ENCODE peak calls at places on chromosomes 1 and 21, in nine cellular contexts. One of them, this sample, is unnamed.
A peak's percentile ranks its signal among the peaks of the same experiment; 100 is the strongest.

GRCh38 chr1:237043846-237044636 is 2.1 kb downstream of the RYR2 start:
- DNase-seq in K562: no peak
- DNase-seq in GM23248: no peak
- DNase-seq in CD8-positive, alpha-beta memory T cell: no peak
- DNase-seq in NB4: no peak
- DNase-seq in dorsolateral prefrontal cortex: no peak
- DNase-seq in mesendoderm: peak; percentile 74
- DNase-seq in fibroblast of villous mesenchyme: no peak
- DNase-seq in AG04450: no peak
- DNase-seq in this sample: no peak

GRCh38 chr1:57752847-57753246 is 329.0 kb upstream of the DAB1 start:
- DNase-seq in AG04450: no peak
- DNase-seq in NB4: no peak
- DNase-seq in K562: no peak
- DNase-seq in fibroblast of villous mesenchyme: no peak
- DNase-seq in CD8-positive, alpha-beta memory T cell: no peak
- DNase-seq in GM23248: no peak
- DNase-seq in mesendoderm: no peak
- DNase-seq in dorsolateral prefrontal cortex: no peak
- DNase-seq in this sample: no peak

GRCh38 chr1:7003676-7004075 is 218.4 kb downstream of the CAMTA1 start:
- DNase-seq in K562: no peak
- DNase-seq in NB4: no peak
- DNase-seq in AG04450: no peak
- DNase-seq in dorsolateral prefrontal cortex: no peak
- DNase-seq in fibroblast of villous mesenchyme: no peak
- DNase-seq in GM23248: no peak
- DNase-seq in mesendoderm: no peak
- DNase-seq in CD8-positive, alpha-beta memory T cell: no peak
- DNase-seq in this sample: no peak

GRCh38 chr1:75600781-75601180 is 10.1 kb downstream of the SLC44A5 start:
- DNase-seq in CD8-positive, alpha-beta memory T cell: no peak
- DNase-seq in dorsolateral prefrontal cortex: no peak
- DNase-seq in AG04450: no peak
- DNase-seq in fibroblast of villous mesenchyme: no peak
- DNase-seq in NB4: no peak
- DNase-seq in K562: no peak
- DNase-seq in mesendoderm: no peak
- DNase-seq in GM23248: no peak
- DNase-seq in this sample: no peak

GRCh38 chr1:13911697-13912619 is 212.0 kb downstream of the PRDM2 start:
- DNase-seq in NB4: no peak
- DNase-seq in AG04450: no peak
- DNase-seq in dorsolateral prefrontal cortex: no peak
- DNase-seq in fibroblast of villous mesenchyme: no peak
- DNase-seq in K562: no peak
- DNase-seq in CD8-positive, alpha-beta memory T cell: no peak
- DNase-seq in mesendoderm: no peak
- DNase-seq in GM23248: no peak
- DNase-seq in this sample: no peak

GRCh38 chr1:53721088-53721487 is 17.9 kb downstream of the GLIS1 start:
- DNase-seq in dorsolateral prefrontal cortex: no peak
- DNase-seq in GM23248: no peak
- DNase-seq in K562: no peak
- DNase-seq in fibroblast of villous mesenchyme: no peak
- DNase-seq in AG04450: no peak
- DNase-seq in NB4: no peak
- DNase-seq in CD8-positive, alpha-beta memory T cell: no peak
- DNase-seq in mesendoderm: no peak
- DNase-seq in this sample: no peak

GRCh38 chr21:17495680-17496079 is 17.2 kb upstream of the CXADR start:
- DNase-seq in AG04450: no peak
- DNase-seq in dorsolateral prefrontal cortex: no peak
- DNase-seq in K562: no peak
- DNase-seq in GM23248: no peak
- DNase-seq in CD8-positive, alpha-beta memory T cell: no peak
- DNase-seq in NB4: no peak
- DNase-seq in mesendoderm: no peak
- DNase-seq in fibroblast of villous mesenchyme: peak; percentile 20
- DNase-seq in this sample: no peak

GRCh38 chr1:156421062-156421938 is 52.3 kb downstream of the RHBG start:
- DNase-seq in mesendoderm: peak; percentile 97
- DNase-seq in NB4: peak; percentile 16
- DNase-seq in K562: peak; percentile 97
- DNase-seq in CD8-positive, alpha-beta memory T cell: peak; percentile 65
- DNase-seq in dorsolateral prefrontal cortex: peak; percentile 93
- DNase-seq in GM23248: peak; percentile 82
- DNase-seq in fibroblast of villous mesenchyme: peak; percentile 72
- DNase-seq in AG04450: no peak
- DNase-seq in this sample: peak; percentile 83

GRCh38 chr1:27451346-27451745 is 38.6 kb downstream of the WASF2 start:
- DNase-seq in dorsolateral prefrontal cortex: no peak
- DNase-seq in GM23248: no peak
- DNase-seq in AG04450: no peak
- DNase-seq in NB4: no peak
- DNase-seq in mesendoderm: no peak
- DNase-seq in fibroblast of villous mesenchyme: no peak
- DNase-seq in K562: no peak
- DNase-seq in CD8-positive, alpha-beta memory T cell: no peak
- DNase-seq in this sample: no peak

GRCh38 chr1:112358798-112359408 is 37.1 kb upstream of the CTTNBP2NL start:
- DNase-seq in AG04450: peak; percentile 15
- DNase-seq in GM23248: peak; percentile 78
- DNase-seq in dorsolateral prefrontal cortex: peak; percentile 67
- DNase-seq in fibroblast of villous mesenchyme: peak; percentile 59
- DNase-seq in NB4: peak; percentile 34
- DNase-seq in mesendoderm: peak; percentile 70
- DNase-seq in K562: peak; percentile 57
- DNase-seq in CD8-positive, alpha-beta memory T cell: no peak
- DNase-seq in this sample: peak; percentile 76

GRCh38 chr1:179251675-179252074 is 22.2 kb upstream of the ABL2 start:
- DNase-seq in fibroblast of villous mesenchyme: peak; percentile 76
- DNase-seq in mesendoderm: peak; percentile 49
- DNase-seq in K562: no peak
- DNase-seq in CD8-positive, alpha-beta memory T cell: no peak
- DNase-seq in dorsolateral prefrontal cortex: no peak
- DNase-seq in AG04450: no peak
- DNase-seq in NB4: peak; percentile 39
- DNase-seq in GM23248: peak; percentile 60
- DNase-seq in this sample: no peak

GRCh38 chr1:93723101-93723500 is 41.5 kb upstream of the BCAR3 start:
- DNase-seq in K562: no peak
- DNase-seq in NB4: no peak
- DNase-seq in CD8-positive, alpha-beta memory T cell: no peak
- DNase-seq in GM23248: peak; percentile 52
- DNase-seq in dorsolateral prefrontal cortex: no peak
- DNase-seq in fibroblast of villous mesenchyme: no peak
- DNase-seq in AG04450: no peak
- DNase-seq in mesendoderm: peak; percentile 71
- DNase-seq in this sample: no peak

GRCh38 chr1:44327679-44328491 is 27.2 kb downstream of the ERI3 start:
- DNase-seq in GM23248: peak; percentile 100
- DNase-seq in dorsolateral prefrontal cortex: peak; percentile 19
- DNase-seq in AG04450: peak; percentile 98
- DNase-seq in K562: peak; percentile 27
- DNase-seq in CD8-positive, alpha-beta memory T cell: no peak
- DNase-seq in fibroblast of villous mesenchyme: peak; percentile 98
- DNase-seq in NB4: peak; percentile 10
- DNase-seq in mesendoderm: peak; percentile 91
- DNase-seq in this sample: peak; percentile 58

GRCh38 chr1:36151845-36152203 is 2.5 kb upstream of the TRAPPC3 start:
- DNase-seq in dorsolateral prefrontal cortex: no peak
- DNase-seq in GM23248: peak; percentile 59
- DNase-seq in fibroblast of villous mesenchyme: no peak
- DNase-seq in mesendoderm: no peak
- DNase-seq in AG04450: no peak
- DNase-seq in CD8-positive, alpha-beta memory T cell: peak; percentile 61
- DNase-seq in NB4: peak; percentile 76
- DNase-seq in K562: no peak
- DNase-seq in this sample: peak; percentile 49

DNA sequence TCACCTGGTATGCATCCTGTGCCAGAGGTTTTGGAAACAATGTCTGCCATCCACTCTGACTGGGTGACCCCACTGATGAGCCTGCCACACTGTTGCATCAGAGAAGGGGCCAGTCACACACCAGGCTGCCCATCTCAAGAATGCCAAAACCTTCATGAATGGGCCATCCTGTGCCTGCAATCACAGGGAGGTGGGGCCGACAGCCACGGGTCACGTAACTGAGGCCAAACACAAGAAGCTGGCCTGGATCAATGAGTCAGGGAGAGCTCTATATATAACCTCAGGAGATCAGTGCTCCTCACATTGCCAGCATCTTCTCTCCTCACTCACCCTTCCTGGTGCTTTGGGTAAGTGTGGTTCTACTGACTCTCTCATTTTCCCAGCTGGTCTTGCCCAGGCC is at the start of gene LORICRIN:
- DNase-seq in dorsolateral prefrontal cortex: no peak
- DNase-seq in CD8-positive, alpha-beta memory T cell: no peak
- DNase-seq in fibroblast of villous mesenchyme: no peak
- DNase-seq in mesendoderm: no peak
- DNase-seq in GM23248: peak; percentile 4
- DNase-seq in AG04450: no peak
- DNase-seq in K562: no peak
- DNase-seq in NB4: no peak
- DNase-seq in this sample: no peak
- H3K4me3 ChIP-seq in dorsolateral prefrontal cortex: peak within 1 kb of the TSS; percentile 54
- H3K4me3 ChIP-seq in CD8-positive, alpha-beta memory T cell: no peak within 1 kb of the TSS
- H3K4me3 ChIP-seq in fibroblast of villous mesenchyme: no peak within 1 kb of the TSS
- H3K4me3 ChIP-seq in mesendoderm: no peak within 1 kb of the TSS
- H3K4me3 ChIP-seq in GM23248: no peak within 1 kb of the TSS
- H3K4me3 ChIP-seq in AG04450: no peak within 1 kb of the TSS
- H3K4me3 ChIP-seq in K562: no peak within 1 kb of the TSS
- H3K4me3 ChIP-seq in NB4: no peak within 1 kb of the TSS
- H3K4me3 ChIP-seq in this sample: no peak within 1 kb of the TSS

DNA sequence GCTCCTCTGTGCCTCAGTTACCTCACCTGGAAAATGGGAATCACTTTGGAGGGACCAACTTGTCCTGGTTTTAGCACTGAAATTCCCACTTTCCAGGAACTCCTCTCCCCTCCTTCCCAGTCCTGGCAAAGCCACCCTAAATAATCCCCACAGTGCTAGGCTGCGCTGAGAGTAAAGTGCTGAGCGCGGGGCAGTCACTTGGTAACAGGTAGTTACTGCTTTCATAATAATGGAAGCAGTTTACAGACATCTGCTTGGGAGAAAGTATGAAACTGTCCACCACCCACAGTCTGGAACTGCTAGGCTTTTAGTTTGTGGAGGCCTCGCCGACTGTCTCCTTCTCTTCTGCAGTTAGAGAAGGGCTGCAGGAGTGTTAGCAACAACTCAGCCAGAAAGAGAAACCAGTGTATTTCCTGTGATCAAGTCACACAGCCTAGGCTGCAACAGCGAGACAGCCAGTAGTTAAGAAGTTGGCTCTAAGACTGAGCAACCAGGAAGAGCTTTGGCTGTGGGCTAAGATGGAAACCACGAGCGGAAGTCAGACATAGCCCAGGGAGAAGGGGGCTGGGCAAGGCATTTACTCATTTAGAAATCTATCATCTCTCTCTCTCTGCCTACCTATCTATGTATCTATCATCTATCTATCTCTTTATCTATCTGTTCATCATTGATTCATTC is 30.8 kb upstream of the ABCG1 start:
- DNase-seq in AG04450: no peak
- DNase-seq in dorsolateral prefrontal cortex: no peak
- DNase-seq in fibroblast of villous mesenchyme: no peak
- DNase-seq in GM23248: peak; percentile 46
- DNase-seq in CD8-positive, alpha-beta memory T cell: peak; percentile 70
- DNase-seq in NB4: peak; percentile 91
- DNase-seq in K562: no peak
- DNase-seq in mesendoderm: no peak
- DNase-seq in this sample: no peak
- H3K4me3 ChIP-seq in AG04450: no peak overlapping the region
- H3K4me3 ChIP-seq in dorsolateral prefrontal cortex: no peak overlapping the region
- H3K4me3 ChIP-seq in fibroblast of villous mesenchyme: no peak overlapping the region
- H3K4me3 ChIP-seq in GM23248: no peak overlapping the region
- H3K4me3 ChIP-seq in CD8-positive, alpha-beta memory T cell: peak overlapping the region; percentile 38
- H3K4me3 ChIP-seq in NB4: peak overlapping the region; percentile 6
- H3K4me3 ChIP-seq in K562: no peak overlapping the region
- H3K4me3 ChIP-seq in mesendoderm: no peak overlapping the region
- H3K4me3 ChIP-seq in this sample: no peak overlapping the region

DNA sequence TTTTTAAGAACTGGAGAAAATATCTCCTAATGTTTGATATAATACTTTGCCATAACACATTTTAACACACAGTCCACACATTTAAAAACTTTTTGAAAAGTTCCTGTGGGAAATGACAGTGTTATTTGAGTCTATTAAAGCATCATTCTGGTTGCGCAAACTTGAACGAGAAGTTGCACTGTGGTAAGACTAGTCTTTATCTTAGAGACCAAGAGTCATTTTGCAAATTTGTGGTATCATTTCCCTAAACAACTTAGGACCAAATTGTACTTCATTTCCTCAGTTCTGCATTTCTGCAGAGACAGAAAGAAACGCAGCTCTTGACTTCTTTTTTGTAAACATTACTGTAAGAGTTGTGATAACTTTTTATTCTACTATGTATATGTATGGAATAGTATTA is at the start of gene RGS18:
- DNase-seq in K562: no peak
- DNase-seq in dorsolateral prefrontal cortex: no peak
- DNase-seq in AG04450: no peak
- DNase-seq in mesendoderm: no peak
- DNase-seq in CD8-positive, alpha-beta memory T cell: no peak
- DNase-seq in GM23248: no peak
- DNase-seq in fibroblast of villous mesenchyme: no peak
- DNase-seq in NB4: peak; percentile 95
- DNase-seq in this sample: no peak
- H3K4me3 ChIP-seq in K562: no peak within 1 kb of the TSS
- H3K4me3 ChIP-seq in dorsolateral prefrontal cortex: no peak within 1 kb of the TSS
- H3K4me3 ChIP-seq in AG04450: no peak within 1 kb of the TSS
- H3K4me3 ChIP-seq in mesendoderm: no peak within 1 kb of the TSS
- H3K4me3 ChIP-seq in CD8-positive, alpha-beta memory T cell: no peak within 1 kb of the TSS
- H3K4me3 ChIP-seq in GM23248: no peak within 1 kb of the TSS
- H3K4me3 ChIP-seq in fibroblast of villous mesenchyme: no peak within 1 kb of the TSS
- H3K4me3 ChIP-seq in NB4: peak within 1 kb of the TSS; percentile 95
- H3K4me3 ChIP-seq in this sample: no peak within 1 kb of the TSS

GRCh38 chr1:212035123-212035834 is at the start of the genes DTL and INTS7:
- DNase-seq in K562: peak; percentile 98
- DNase-seq in dorsolateral prefrontal cortex: peak; percentile 97
- DNase-seq in fibroblast of villous mesenchyme: peak; percentile 99
- DNase-seq in GM23248: peak; percentile 100
- DNase-seq in mesendoderm: peak; percentile 100
- DNase-seq in AG04450: peak; percentile 98
- DNase-seq in NB4: peak; percentile 98
- DNase-seq in CD8-positive, alpha-beta memory T cell: peak; percentile 98
- DNase-seq in this sample: peak; percentile 99

GRCh38 chr1:212034516-212035122 is 738 bp downstream of the INTS7 start:
- DNase-seq in mesendoderm: no peak
- DNase-seq in dorsolateral prefrontal cortex: no peak
- DNase-seq in fibroblast of villous mesenchyme: no peak
- DNase-seq in AG04450: no peak
- DNase-seq in GM23248: no peak
- DNase-seq in NB4: no peak
- DNase-seq in K562: no peak
- DNase-seq in CD8-positive, alpha-beta memory T cell: no peak
- DNase-seq in this sample: no peak

GRCh38 chr1:212035835-212036605 is 472 bp downstream of the DTL start:
- DNase-seq in dorsolateral prefrontal cortex: no peak
- DNase-seq in K562: no peak
- DNase-seq in fibroblast of villous mesenchyme: peak; percentile 40
- DNase-seq in NB4: no peak
- DNase-seq in GM23248: no peak
- DNase-seq in CD8-positive, alpha-beta memory T cell: no peak
- DNase-seq in AG04450: no peak
- DNase-seq in mesendoderm: no peak
- DNase-seq in this sample: no peak

GRCh38 chr1:212030936-212031528 is 4.3 kb downstream of the INTS7 start:
- DNase-seq in NB4: peak; percentile 47
- DNase-seq in mesendoderm: peak; percentile 66
- DNase-seq in AG04450: peak; percentile 56
- DNase-seq in dorsolateral prefrontal cortex: no peak
- DNase-seq in CD8-positive, alpha-beta memory T cell: no peak
- DNase-seq in GM23248: peak; percentile 90
- DNase-seq in fibroblast of villous mesenchyme: peak; percentile 82
- DNase-seq in K562: no peak
- DNase-seq in this sample: no peak
- H3K4me3 ChIP-seq in NB4: peak overlapping the region; percentile 18
- H3K4me3 ChIP-seq in mesendoderm: no peak overlapping the region
- H3K4me3 ChIP-seq in AG04450: no peak overlapping the region
- H3K4me3 ChIP-seq in dorsolateral prefrontal cortex: no peak overlapping the region
- H3K4me3 ChIP-seq in CD8-positive, alpha-beta memory T cell: no peak overlapping the region
- H3K4me3 ChIP-seq in GM23248: peak overlapping the region; percentile 38
- H3K4me3 ChIP-seq in fibroblast of villous mesenchyme: no peak overlapping the region
- H3K4me3 ChIP-seq in K562: no peak overlapping the region
- H3K4me3 ChIP-seq in this sample: no peak overlapping the region